ENCODE peak calls at places on chromosomes 12 and 14, in four cellular contexts. R is GM12878, E is HepG2, H is H1. L is an unnamed sample.

GRCh38 chr14:49586673-49587460 is 687 bp upstream of the RPS29 start:
- DNase-seq in R (peak), H (no peak), E (peak), L (peak)

GRCh38 chr12:41277019-41277770 is 89.1 kb downstream of the PDZRN4 start:
- DNase-seq in E (peak), R (no peak), H (no peak), L (peak)

GRCh38 chr12:25995906-25996305 is 37.4 kb downstream of the RASSF8 start:
- DNase-seq in R (no peak), E (no peak), H (no peak), L (no peak)

GRCh38 chr14:104341532-104342434 is 203.4 kb downstream of the KIF26A start:
- DNase-seq in R (no peak), H (peak), E (peak), L (peak)

GRCh38 chr14:105256292-105256960 is 8.1 kb downstream of the BTBD6 start:
- DNase-seq in E (no peak), H (no peak), R (no peak), L (no peak)

GRCh38 chr14:60151715-60152114 is 13.5 kb downstream of the DHRS7 start:
- DNase-seq in H (no peak), R (no peak), E (no peak), L (no peak)

GRCh38 chr14:66746316-66747006 is 238.5 kb downstream of the GPHN start:
- DNase-seq in R (no peak), H (no peak), E (peak), L (peak)

GRCh38 chr14:36870776-36871175 is 209.1 kb downstream of the PAX9 start:
- DNase-seq in E (no peak), R (no peak), H (no peak), L (no peak)

GRCh38 chr12:109741970-109742372 is 28.3 kb downstream of the FAM222A start:
- DNase-seq in H (peak), R (no peak), E (peak), L (no peak)

GRCh38 chr14:106174206-106174605 is 647.8 kb downstream of the TMEM121 start:
- DNase-seq in H (no peak), R (no peak), E (no peak), L (no peak)

GRCh38 chr12:51941011-51941561 is 10.4 kb upstream of the ACVR1B start:
- DNase-seq in H (no peak), R (no peak), E (no peak), L (no peak)

GRCh38 chr14:74038015-74038859 is 19.1 kb downstream of the BBOF1 start:
- DNase-seq in H (no peak), R (no peak), E (peak), L (peak)

GRCh38 chr14:61110683-61111082 is 129.6 kb downstream of the SLC38A6 start:
- DNase-seq in R (no peak), H (no peak), E (no peak), L (no peak)

GRCh38 chr12:6788972-6789905 is at the start of gene CD4:
- DNase-seq in H (no peak), E (no peak), R (no peak), L (no peak)

GRCh38 chr14:70907172-70907995 is at the start of gene PCNX1:
- DNase-seq in E (peak), H (peak), R (no peak), L (peak)

GRCh38 chr12:66497000-66497897 is 181.6 kb downstream of the GRIP1 start:
- DNase-seq in E (no peak), H (peak), R (no peak), L (peak)

GRCh38 chr12:66496595-66496994 is 182.3 kb downstream of the GRIP1 start:
- DNase-seq in H (no peak), R (no peak), E (no peak), L (no peak)

GRCh38 chr12:66495709-66496108 is 183.2 kb downstream of the GRIP1 start:
- DNase-seq in R (no peak), E (no peak), H (no peak), L (no peak)

GRCh38 chr12:66493841-66494240 is 185.0 kb downstream of the GRIP1 start:
- DNase-seq in R (no peak), H (no peak), E (no peak), L (no peak)

DNA sequence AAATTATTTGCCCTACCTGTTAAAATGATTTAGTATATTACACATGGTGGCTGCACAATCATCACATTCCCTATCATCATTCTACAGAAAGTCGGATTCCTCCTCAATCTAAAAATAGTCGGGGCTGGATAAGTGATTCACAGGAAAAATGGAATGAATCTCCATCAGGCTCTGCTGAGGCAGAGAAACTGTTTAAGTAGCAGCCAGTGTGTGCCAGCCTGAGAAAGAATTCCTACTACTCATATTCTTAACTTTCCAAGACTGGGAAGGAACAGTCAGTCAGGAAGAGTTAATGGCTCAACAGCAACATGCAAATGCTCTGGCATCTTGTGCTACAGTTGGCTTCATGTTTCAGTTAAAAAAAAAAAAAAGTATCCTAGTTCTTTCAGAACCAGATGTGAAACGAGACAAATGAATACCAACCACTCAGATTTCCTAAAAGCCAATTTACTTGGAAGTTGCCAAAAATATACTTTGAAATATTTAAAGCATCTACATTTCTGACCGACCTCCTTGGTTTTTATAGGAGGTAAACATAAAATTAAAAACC is 187.0 kb downstream of the GRIP1 start:
- DNase-seq in E (no peak), H (no peak), R (no peak), L (no peak)
- TF ChIP-seq YY1 in E (no peak), H (no peak), R (no peak), L (no peak)

GRCh38 chr12:64946132-64946829 is 121.8 kb downstream of the TBC1D30 start:
- DNase-seq in H (no peak), E (no peak), R (no peak), L (no peak)
- TF ChIP-seq SUZ12 in H (no peak), E (no peak), R (no peak), L (no peak)

GRCh38 chr12:130762319-130762675 is 46.2 kb upstream of the RIMBP2 start:
- DNase-seq in E (no peak), H (no peak), R (no peak), L (no peak)

GRCh38 chr12:130764475-130765185 is 48.5 kb upstream of the RIMBP2 start:
- DNase-seq in R (peak), E (no peak), H (no peak), L (no peak)

GRCh38 chr12:130765186-130765659 is 49.1 kb upstream of the RIMBP2 start:
- DNase-seq in E (no peak), R (no peak), H (no peak), L (no peak)

GRCh38 chr12:130764073-130764472 is 48.0 kb upstream of the RIMBP2 start:
- DNase-seq in R (peak), E (no peak), H (no peak), L (no peak)

DNA sequence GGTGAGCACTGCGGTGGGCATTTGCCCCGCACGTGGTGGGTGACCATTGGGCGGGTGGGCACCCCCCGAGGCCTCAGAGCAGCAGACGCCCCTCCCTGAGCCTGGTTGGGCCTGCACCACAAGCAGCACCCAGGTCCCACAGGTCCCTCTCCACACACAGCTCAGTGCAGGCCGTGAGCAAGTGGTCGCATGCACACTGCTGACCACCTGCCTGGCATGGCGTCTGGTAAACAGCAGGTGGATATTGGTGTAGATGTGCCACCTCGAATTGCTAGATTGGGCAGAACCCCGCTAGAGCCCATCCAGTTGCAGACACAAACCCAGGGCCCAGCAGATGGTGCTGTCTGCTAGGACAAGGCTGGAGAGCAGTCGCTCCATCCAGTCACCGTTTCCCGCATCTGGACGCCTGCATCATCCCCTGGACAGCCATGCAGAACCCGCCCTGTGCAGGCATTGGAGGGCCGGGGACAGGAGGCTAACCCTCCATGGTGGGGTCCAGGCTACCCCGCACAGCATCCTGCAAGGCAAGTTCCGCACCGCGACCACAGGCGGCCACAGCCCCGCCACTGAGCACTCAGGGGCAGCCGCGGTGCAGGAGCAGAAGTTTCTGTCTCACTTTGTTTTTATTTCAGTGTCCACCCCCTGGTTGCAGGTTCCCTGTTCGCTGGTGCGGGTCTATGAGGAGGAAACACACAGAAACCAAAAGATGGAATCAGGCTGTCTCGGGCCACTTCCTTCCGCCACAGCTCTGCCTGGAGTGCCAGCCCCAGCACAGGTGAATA is 45.6 kb upstream of the RIMBP2 start:
- DNase-seq in E (peak), H (peak), R (no peak), L (no peak)
- TF ChIP-seq YY1 in E (peak), H (no peak), R (no peak), L (no peak)

DNA sequence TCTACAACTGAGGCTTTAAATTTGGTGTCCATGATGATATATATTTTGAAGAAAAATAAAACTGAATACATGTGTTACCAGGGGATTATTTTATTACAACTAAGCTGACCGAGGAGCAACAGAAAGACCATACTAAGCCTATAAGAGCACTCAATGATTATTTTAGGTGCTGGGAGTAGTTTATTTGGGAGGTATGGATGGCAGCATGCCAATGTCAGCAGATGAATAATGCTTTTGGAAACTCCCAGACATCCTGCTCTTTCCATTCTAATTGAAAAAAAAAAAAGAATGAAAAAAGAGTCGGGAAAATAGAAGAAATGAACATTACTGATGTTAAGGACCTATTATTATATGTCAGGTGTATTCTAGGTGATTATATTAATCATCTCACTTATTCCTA is 441.2 kb downstream of the BTG1 start:
- DNase-seq in H (no peak), R (no peak), E (no peak), L (no peak)
- TF ChIP-seq SUZ12 in H (no peak), R (no peak), E (no peak), L (no peak)

DNA sequence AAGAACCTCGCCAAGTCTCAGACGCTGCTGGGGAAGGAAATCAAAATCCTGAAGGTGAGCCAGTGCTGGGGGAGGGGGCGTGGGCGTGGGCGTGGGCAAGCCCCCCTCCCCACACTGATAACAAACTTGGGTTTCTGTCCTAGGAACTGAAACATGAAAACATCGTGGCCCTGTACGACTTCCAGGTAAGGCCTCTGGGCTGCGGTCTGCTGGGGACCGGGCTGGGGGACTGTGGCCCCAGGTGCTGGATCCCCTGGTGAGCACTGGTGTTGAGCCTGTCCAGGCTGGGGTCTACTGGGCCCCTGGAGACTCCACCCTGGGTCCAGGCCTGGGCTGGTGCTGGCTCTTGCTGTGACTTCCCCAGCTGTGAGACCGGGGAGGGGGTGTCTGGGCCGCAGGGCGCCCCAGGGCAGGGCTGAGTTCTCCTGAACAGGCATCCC is 1.2 kb downstream of the ULK1 start:
- DNase-seq in E (no peak), R (no peak), H (no peak), L (no peak)
- TF ChIP-seq YY1 in E (no peak), R (no peak), H (no peak), L (no peak)